ENCODE peak calls at places on chromosomes 13 and 19, in eight cellular contexts. I is caudate nucleus; Z is tibial nerve; T is cardiac fibroblast; B is kidney epithelial cell; L is heart right ventricle; Y is activated CD4-positive, alpha-beta T cell treated with anti-CD3 and anti-CD28 coated beads for 48 hours; W is stimulated activated CD4-positive, alpha-beta T cell treated with anti-CD3 and anti-CD28 coated beads, Interleukin-15, amount 100 ng/mL, for 1 hour. H is an unnamed sample.

GRCh38 chr13:95644611-95645052 is at the start of gene DZIP1:
- DNase-seq in I (peak), L (peak), T (peak), Y (peak), W (no peak), B (no peak), Z (peak), H (peak)

GRCh38 chr19:18978616-18979015 is 37.6 kb upstream of the HOMER3 start:
- DNase-seq in L (no peak), Z (no peak), B (no peak), I (no peak), Y (no peak), W (no peak), T (no peak), H (no peak)

GRCh38 chr13:110109910-110110309 is 197.0 kb downstream of the COL4A1 start:
- DNase-seq in W (no peak), B (no peak), Z (no peak), T (peak), I (no peak), L (peak), Y (no peak), H (no peak)

GRCh38 chr13:114067381-114067885 is 65.0 kb downstream of the RASA3 start:
- DNase-seq in B (no peak), T (peak), W (peak), Y (peak), L (no peak), I (no peak), Z (peak), H (no peak)

GRCh38 chr19:17340871-17341357 is 3.6 kb downstream of the GTPBP3 start:
- DNase-seq in I (no peak), B (no peak), T (no peak), L (no peak), Y (no peak), W (no peak), Z (no peak), H (no peak)

GRCh38 chr19:13726323-13726722 is 38.0 kb upstream of the MRI1 start:
- DNase-seq in W (no peak), B (no peak), Z (no peak), I (no peak), T (no peak), L (no peak), Y (no peak), H (peak)

GRCh38 chr13:61954092-61954491 is 538.4 kb upstream of the PCDH20 start:
- DNase-seq in Z (no peak), B (no peak), L (no peak), T (peak), I (no peak), Y (no peak), W (no peak), H (no peak)

GRCh38 chr13:26721251-26721939 is 39.2 kb downstream of the GPR12 start:
- DNase-seq in I (no peak), L (no peak), Z (no peak), B (no peak), T (no peak), Y (peak), W (no peak), H (no peak)

GRCh38 chr19:51417107-51417806 is at the start of gene SIGLEC10:
- DNase-seq in W (no peak), I (no peak), Y (peak), T (no peak), L (peak), Z (no peak), B (no peak), H (peak)

GRCh38 chr13:73729046-73729445 is 405.2 kb downstream of the KLF12 start:
- DNase-seq in L (no peak), W (no peak), Y (no peak), B (no peak), Z (no peak), T (no peak), I (no peak), H (no peak)

GRCh38 chr13:30422056-30422914 is at the start of gene UBE2L5:
- DNase-seq in T (peak), I (peak), Z (peak), B (no peak), L (peak), Y (peak), W (peak), H (peak)

GRCh38 chr19:43362179-43362578 is 8.7 kb downstream of the CD177 start:
- DNase-seq in L (no peak), Z (no peak), W (no peak), I (no peak), Y (no peak), B (no peak), T (peak), H (no peak)

GRCh38 chr13:29846475-29847256 is 3.8 kb downstream of the UBL3 start:
- DNase-seq in L (no peak), T (peak), W (no peak), B (no peak), I (no peak), Y (no peak), Z (no peak), H (no peak)

GRCh38 chr19:31352782-31353651 is 3.8 kb upstream of the TSHZ3 start:
- DNase-seq in W (no peak), T (no peak), Y (no peak), B (no peak), I (no peak), Z (no peak), L (no peak), H (no peak)

GRCh38 chr19:29615891-29616425 is 9.9 kb downstream of the POP4 start:
- DNase-seq in L (no peak), Z (no peak), B (no peak), W (no peak), I (no peak), T (no peak), Y (no peak), H (no peak)

GRCh38 chr19:6216236-6216995 is 63.4 kb downstream of the MLLT1 start:
- DNase-seq in T (no peak), Y (no peak), B (no peak), W (no peak), Z (no peak), L (peak), I (no peak), H (no peak)

GRCh38 chr19:30780456-30780855 is 408.3 kb downstream of the ZNF536 start:
- DNase-seq in Y (no peak), I (no peak), Z (no peak), B (no peak), L (no peak), T (no peak), W (no peak), H (no peak)

GRCh38 chr19:52722062-52723005 is 12.5 kb downstream of the ZNF611 start:
- DNase-seq in W (no peak), T (peak), L (no peak), Z (no peak), I (no peak), Y (no peak), B (no peak), H (peak)

GRCh38 chr13:21237081-21237480 is 60.6 kb downstream of the MRPL57 start:
- DNase-seq in L (no peak), B (no peak), I (no peak), T (no peak), Z (no peak), W (no peak), Y (no peak), H (no peak)